ENCODE peak calls at places on chromosomes 2 and 18, in ten cellular contexts. H, C, Y, Z, U, I, J, A, S and G are unnamed samples.

GRCh38 chr18:27713727-27714080 is 463.2 kb downstream of the CDH2 start:
- DNase-seq in H (peak), J (no peak), C (no peak), I (no peak), A (no peak), U (no peak), Y (no peak), S (no peak), Z (no peak), G (no peak)

GRCh38 chr2:113213061-113213930 is 39.5 kb downstream of the PSD4 start:
- DNase-seq in I (no peak), A (no peak), Y (no peak), H (no peak), J (no peak), S (no peak), U (no peak), Z (no peak), C (no peak), G (no peak)

GRCh38 chr18:13823707-13824395 is at the start of gene MC5R:
- DNase-seq in J (peak), I (peak), Y (peak), C (peak), H (peak), Z (peak), A (no peak), U (no peak), S (peak), G (no peak)

GRCh38 chr2:195779491-195779890 is 122.5 kb downstream of the SLC39A10 start:
- DNase-seq in I (no peak), A (no peak), Z (peak), S (no peak), C (no peak), U (no peak), J (no peak), H (no peak), Y (no peak), G (no peak)

GRCh38 chr18:499351-500229 is 911 bp downstream of the COLEC12 start:
- DNase-seq in I (peak), Z (peak), C (peak), A (no peak), Y (peak), H (peak), S (no peak), J (no peak), U (no peak), G (no peak)

GRCh38 chr2:201984800-201985525 is 48.7 kb upstream of the FZD7 start:
- DNase-seq in J (no peak), I (peak), C (no peak), H (no peak), A (no peak), Y (peak), Z (no peak), U (peak), S (no peak), G (peak)

GRCh38 chr2:96762529-96763253 is 2.0 kb downstream of the CNNM4 start:
- DNase-seq in J (no peak), Y (no peak), I (no peak), S (no peak), Z (no peak), H (no peak), C (no peak), U (no peak), A (no peak), G (no peak)

GRCh38 chr2:240304746-240305161 is 130.7 kb upstream of the GPC1 start:
- DNase-seq in U (peak), Z (no peak), S (no peak), H (no peak), C (no peak), Y (peak), J (no peak), I (no peak), A (no peak), G (peak)

GRCh38 chr2:19911799-19912509 is 10.2 kb upstream of the TTC32 start:
- DNase-seq in S (no peak), J (no peak), H (peak), Y (no peak), C (no peak), I (no peak), Z (peak), U (no peak), A (no peak), G (no peak)

GRCh38 chr18:7164610-7165009 is 47.0 kb upstream of the LAMA1 start:
- DNase-seq in U (no peak), J (no peak), Z (peak), H (peak), C (no peak), S (no peak), I (no peak), Y (no peak), A (no peak), G (no peak)

GRCh38 chr18:21735452-21736015 is 5.1 kb upstream of the MIB1 start:
- DNase-seq in S (no peak), C (peak), Z (no peak), Y (no peak), H (peak), U (no peak), I (no peak), A (no peak), J (peak), G (no peak)

GRCh38 chr2:45541450-45541849 is 69.6 kb downstream of the SRBD1 start:
- DNase-seq in Z (no peak), H (no peak), C (no peak), I (no peak), Y (no peak), S (no peak), U (no peak), J (no peak), A (no peak), G (no peak)

GRCh38 chr18:45166341-45167108 is 448.8 kb upstream of the SLC14A2 start:
- DNase-seq in C (no peak), U (no peak), J (no peak), S (no peak), A (peak), H (peak), Z (peak), Y (no peak), I (no peak), G (no peak)

GRCh38 chr2:239195992-239196391 is 204.8 kb downstream of the HDAC4 start:
- DNase-seq in U (no peak), Z (no peak), S (no peak), A (no peak), I (no peak), H (no peak), J (no peak), Y (no peak), C (no peak), G (no peak)

GRCh38 chr18:12092398-12093229 is 1.0 kb upstream of the ANKRD62 start:
- DNase-seq in A (no peak), U (no peak), Z (peak), Y (peak), H (no peak), C (no peak), I (no peak), S (no peak), J (no peak), G (no peak)

GRCh38 chr2:178550352-178550751 is 70.1 kb downstream of the PLEKHA3 start:
- DNase-seq in S (no peak), C (no peak), I (no peak), A (no peak), Y (no peak), Z (no peak), H (no peak), J (no peak), U (no peak), G (no peak)

GRCh38 chr18:69400976-69401474 is 337 bp downstream of the DOK6 start:
- DNase-seq in H (peak), J (no peak), U (no peak), Z (no peak), A (no peak), C (peak), Y (no peak), S (peak), I (no peak), G (no peak)

GRCh38 chr2:27070653-27071276 is 689 bp downstream of the OST4 start:
- DNase-seq in H (no peak), C (no peak), Z (no peak), A (no peak), I (no peak), U (no peak), Y (no peak), J (no peak), S (no peak), G (no peak)

GRCh38 chr2:75641587-75641986 is 5.0 kb upstream of the MRPL19 start:
- DNase-seq in Y (no peak), H (peak), I (no peak), C (no peak), J (no peak), S (no peak), U (no peak), Z (no peak), A (peak), G (no peak)

GRCh38 chr2:232483923-232484627 is 3.6 kb downstream of the ECEL1 start:
- DNase-seq in A (no peak), Z (no peak), Y (peak), I (peak), U (no peak), H (no peak), J (no peak), C (no peak), S (no peak), G (no peak)

GRCh38 chr2:61210332-61210981 is 48.5 kb downstream of the C2orf74 start:
- DNase-seq in A (no peak), U (no peak), I (no peak), Y (no peak), C (no peak), S (no peak), Z (peak), J (no peak), H (peak), G (no peak)

GRCh38 chr2:183359867-183360266 is 235.6 kb downstream of the NUP35 start:
- DNase-seq in U (no peak), C (peak), H (no peak), A (no peak), J (no peak), I (no peak), S (no peak), Y (no peak), Z (no peak), G (no peak)

GRCh38 chr18:2981212-2981728 is 31.7 kb downstream of the LPIN2 start:
- DNase-seq in A (no peak), Z (peak), U (no peak), C (peak), J (no peak), S (no peak), Y (no peak), I (no peak), H (peak), G (no peak)

GRCh38 chr18:670456-670996 is 13.1 kb downstream of the TYMS start:
- DNase-seq in I (no peak), H (no peak), S (no peak), J (no peak), C (no peak), Z (no peak), Y (no peak), U (no peak), A (no peak), G (peak)

GRCh38 chr2:26179446-26179907 is 6.6 kb downstream of the GAREM2 start:
- DNase-seq in A (no peak), Z (no peak), J (no peak), I (no peak), Y (no peak), S (no peak), H (no peak), U (no peak), C (no peak), G (peak)

GRCh38 chr2:191885103-191885502 is 38.2 kb upstream of the CAVIN2 start:
- DNase-seq in S (no peak), U (no peak), Y (no peak), A (no peak), H (no peak), I (no peak), J (no peak), C (no peak), Z (no peak), G (no peak)

GRCh38 chr2:39232141-39232540 is 11.6 kb downstream of the CDKL4 start:
- DNase-seq in U (no peak), H (peak), C (no peak), Y (no peak), I (no peak), A (no peak), Z (no peak), J (no peak), S (no peak), G (no peak)

DNA sequence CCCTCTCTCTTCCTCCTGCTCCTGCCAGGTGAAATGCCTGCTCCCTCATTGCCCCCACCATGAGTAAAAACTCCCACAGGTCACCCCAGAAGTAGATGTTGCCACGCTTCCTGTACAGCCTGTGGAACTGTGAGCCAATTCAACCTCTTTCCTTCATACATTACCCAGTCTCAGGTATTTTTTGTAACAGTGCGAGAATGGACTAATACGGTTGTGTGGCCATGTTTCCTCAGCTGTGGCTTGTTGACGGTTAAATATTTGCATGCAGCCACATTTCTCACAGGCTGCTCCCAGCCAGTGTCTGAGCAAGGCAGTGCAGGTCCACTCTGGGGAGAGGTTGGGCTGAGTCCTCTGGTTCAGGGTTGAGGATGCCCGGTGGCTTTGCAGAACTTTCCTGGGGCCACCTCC is 27.8 kb upstream of the COPS8 start:
- DNase-seq in C (no peak), J (peak), A (no peak), H (no peak), U (no peak), I (no peak), Y (no peak), S (no peak), Z (no peak), G (no peak)
- TF ChIP-seq POLR2A in C (no peak), J (no peak), A (no peak), H (no peak), U (no peak), I (no peak), Y (no peak), S (no peak), Z (no peak), G (no peak)

GRCh38 chr2:121128741-121129659 is 156.0 kb downstream of the TFCP2L1 start:
- DNase-seq in Y (peak), A (no peak), Z (peak), H (no peak), C (peak), I (no peak), J (no peak), S (no peak), U (no peak), G (no peak)
- TF ChIP-seq CTCF in Y (peak), A (peak), Z (peak), H (peak), C (peak), I (no peak), J (no peak), S (peak), U (no peak), G (no peak)

DNA sequence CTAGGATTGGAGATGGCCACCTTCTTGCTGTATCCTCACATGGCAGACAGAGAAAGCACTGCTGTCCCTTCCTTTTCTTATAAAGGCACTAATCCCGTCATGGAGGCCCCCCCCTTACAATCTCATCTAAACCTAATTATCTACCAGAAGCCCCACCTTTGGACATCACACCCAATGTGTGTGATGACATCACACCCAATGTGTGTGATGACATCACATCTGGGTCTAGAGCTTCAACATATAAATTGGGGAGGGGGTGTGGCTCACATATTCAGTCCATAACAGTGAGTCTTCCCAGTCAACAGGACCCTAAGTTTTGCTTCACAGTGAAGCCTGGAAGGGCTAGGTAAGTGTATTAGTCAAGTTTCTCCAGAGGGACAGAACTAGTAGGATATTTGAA is 213.1 kb downstream of the NYAP2 start:
- DNase-seq in A (no peak), H (no peak), U (no peak), S (no peak), J (no peak), C (no peak), Z (no peak), Y (no peak), I (no peak), G (no peak)
- TF ChIP-seq POLR2A in A (no peak), H (no peak), U (no peak), S (no peak), J (no peak), C (no peak), Z (no peak), Y (no peak), I (no peak), G (no peak)

GRCh38 chr2:80852079-80852807 is 547.7 kb upstream of the LRRTM1 start:
- DNase-seq in C (no peak), S (no peak), U (no peak), Y (no peak), Z (no peak), H (no peak), J (no peak), I (no peak), A (no peak), G (no peak)

GRCh38 chr2:80854831-80855230 is 550.3 kb upstream of the LRRTM1 start:
- DNase-seq in A (no peak), U (no peak), Y (no peak), H (no peak), Z (no peak), S (no peak), J (no peak), C (no peak), I (no peak), G (no peak)

GRCh38 chr2:80856227-80856626 is 551.7 kb upstream of the LRRTM1 start:
- DNase-seq in Z (no peak), I (no peak), A (no peak), Y (no peak), U (no peak), J (no peak), C (no peak), S (no peak), H (no peak), G (no peak)

DNA sequence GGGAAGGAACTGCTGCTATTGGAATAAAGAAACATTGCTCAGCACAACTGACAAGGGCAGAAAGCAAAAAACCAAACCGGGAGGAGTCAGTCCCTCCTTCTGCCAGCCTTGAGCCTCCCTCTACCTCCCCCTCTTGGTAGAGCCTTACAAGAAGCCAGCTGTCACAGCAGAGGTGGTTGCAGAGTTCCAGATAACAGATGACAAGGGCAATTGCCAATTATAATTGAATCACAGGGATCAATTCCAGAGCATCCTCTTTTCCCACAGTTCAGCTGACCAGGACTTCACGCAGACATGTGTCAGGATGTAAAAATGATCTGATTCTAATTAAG is 548.2 kb upstream of the LRRTM1 start:
- DNase-seq in Y (no peak), Z (no peak), U (no peak), A (no peak), S (no peak), C (no peak), H (no peak), I (no peak), J (no peak), G (no peak)
- TF ChIP-seq CTCF in Y (no peak), Z (no peak), U (no peak), A (no peak), S (no peak), C (no peak), H (no peak), I (no peak), J (no peak), G (no peak)

DNA sequence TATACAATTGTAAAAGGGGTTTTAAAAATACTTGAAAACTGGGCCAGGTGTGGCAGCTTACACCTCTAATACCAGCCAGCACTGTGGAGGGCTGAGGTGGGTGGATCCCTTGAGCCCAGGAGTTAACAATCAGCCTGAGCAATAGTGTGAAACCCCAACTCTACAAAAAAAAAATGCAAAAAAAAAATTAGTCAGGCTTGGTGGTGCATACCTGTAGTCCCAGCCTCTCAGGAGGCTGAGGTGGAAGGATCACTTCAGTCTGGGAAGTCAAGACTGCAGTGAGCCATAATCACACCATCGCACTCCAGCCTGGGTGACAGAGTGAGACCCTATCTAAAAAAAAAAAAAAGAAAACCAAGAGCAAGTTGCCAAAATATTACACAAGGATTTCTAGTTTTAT is 182.7 kb downstream of the UBE2E3 start:
- DNase-seq in Z (no peak), I (no peak), Y (no peak), A (no peak), H (no peak), J (no peak), C (no peak), S (no peak), U (no peak), G (no peak)
- TF ChIP-seq POLR2A in Z (no peak), I (no peak), Y (no peak), A (no peak), H (no peak), J (no peak), C (no peak), S (no peak), U (no peak), G (no peak)

DNA sequence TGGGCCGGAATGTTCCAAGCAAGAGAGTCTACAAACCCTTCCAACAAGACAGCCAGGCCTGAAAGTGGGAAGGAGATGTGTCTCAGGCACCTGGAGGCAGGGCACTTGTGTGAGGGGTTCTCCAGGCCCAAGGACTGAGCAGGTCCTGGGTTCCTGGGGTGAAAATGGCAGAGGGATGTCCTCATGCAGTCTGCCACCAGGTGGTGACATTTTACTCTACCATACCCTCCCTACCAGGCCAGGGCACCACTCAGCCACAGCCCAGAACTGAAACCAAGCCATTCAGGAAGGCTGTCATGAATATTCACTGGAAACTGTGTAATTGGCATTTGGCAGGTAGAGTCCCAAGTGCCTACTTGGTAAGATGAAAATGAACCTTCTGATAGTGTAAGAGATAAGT is 185.2 kb downstream of the MYO5B start:
- DNase-seq in S (peak), A (no peak), I (no peak), H (peak), Z (peak), U (no peak), J (peak), C (peak), Y (peak), G (no peak)
- TF ChIP-seq CTCF in S (peak), A (peak), I (no peak), H (peak), Z (peak), U (no peak), J (no peak), C (peak), Y (peak), G (no peak)